ENCODE peak calls at places on chromosome 16, in six cellular contexts. One of them, this sample, is unnamed.
A peak's percentile ranks its signal among the peaks of the same experiment; 100 is the strongest.

GRCh38 chr16:65386707-65387106 is 264.8 kb upstream of the CDH11 start:
- DNase-seq in kidney: no peak
- DNase-seq in RWPE1: no peak
- DNase-seq in CD4-positive, alpha-beta memory T cell: no peak
- DNase-seq in T-cell: no peak
- DNase-seq in effector memory CD4-positive, alpha-beta T cell: no peak
- DNase-seq in this sample: no peak

GRCh38 chr16:5490499-5490898 is 392.9 kb upstream of the EEF2KMT start:
- DNase-seq in RWPE1: no peak
- DNase-seq in effector memory CD4-positive, alpha-beta T cell: no peak
- DNase-seq in CD4-positive, alpha-beta memory T cell: no peak
- DNase-seq in T-cell: no peak
- DNase-seq in kidney: no peak
- DNase-seq in this sample: no peak

GRCh38 chr16:27748868-27749546 is 199.1 kb downstream of the KATNIP start:
- DNase-seq in CD4-positive, alpha-beta memory T cell: no peak
- DNase-seq in effector memory CD4-positive, alpha-beta T cell: no peak
- DNase-seq in RWPE1: peak; percentile 85
- DNase-seq in T-cell: peak; percentile 9
- DNase-seq in kidney: peak; percentile 81
- DNase-seq in this sample: no peak

GRCh38 chr16:88535181-88535856 is 34.9 kb upstream of the ZC3H18 start:
- DNase-seq in effector memory CD4-positive, alpha-beta T cell: no peak
- DNase-seq in T-cell: no peak
- DNase-seq in kidney: peak; percentile 79
- DNase-seq in CD4-positive, alpha-beta memory T cell: peak; percentile 36
- DNase-seq in RWPE1: no peak
- DNase-seq in this sample: no peak

GRCh38 chr16:68375801-68376536 is 65.2 kb downstream of the PRMT7 start:
- DNase-seq in kidney: peak; percentile 63
- DNase-seq in RWPE1: no peak
- DNase-seq in T-cell: no peak
- DNase-seq in CD4-positive, alpha-beta memory T cell: peak; percentile 13
- DNase-seq in effector memory CD4-positive, alpha-beta T cell: no peak
- DNase-seq in this sample: no peak

GRCh38 chr16:17372383-17372782 is 98.4 kb downstream of the XYLT1 start:
- DNase-seq in effector memory CD4-positive, alpha-beta T cell: no peak
- DNase-seq in RWPE1: no peak
- DNase-seq in CD4-positive, alpha-beta memory T cell: no peak
- DNase-seq in T-cell: no peak
- DNase-seq in kidney: no peak
- DNase-seq in this sample: no peak

GRCh38 chr16:84571010-84571409 is 46.9 kb downstream of the COTL1 start:
- DNase-seq in RWPE1: no peak
- DNase-seq in T-cell: no peak
- DNase-seq in CD4-positive, alpha-beta memory T cell: no peak
- DNase-seq in kidney: no peak
- DNase-seq in effector memory CD4-positive, alpha-beta T cell: no peak
- DNase-seq in this sample: no peak

GRCh38 chr16:630815-631405 is at the start of gene WFIKKN1:
- DNase-seq in effector memory CD4-positive, alpha-beta T cell: no peak
- DNase-seq in CD4-positive, alpha-beta memory T cell: no peak
- DNase-seq in T-cell: no peak
- DNase-seq in kidney: peak; percentile 83
- DNase-seq in RWPE1: no peak
- DNase-seq in this sample: no peak

GRCh38 chr16:85479972-85480726 is 133.0 kb upstream of the GSE1 start:
- DNase-seq in kidney: no peak
- DNase-seq in effector memory CD4-positive, alpha-beta T cell: no peak
- DNase-seq in T-cell: no peak
- DNase-seq in CD4-positive, alpha-beta memory T cell: no peak
- DNase-seq in RWPE1: no peak
- DNase-seq in this sample: no peak

GRCh38 chr16:53465606-53466290 is 31.5 kb downstream of the RBL2 start:
- DNase-seq in kidney: no peak
- DNase-seq in RWPE1: peak; percentile 33
- DNase-seq in CD4-positive, alpha-beta memory T cell: no peak
- DNase-seq in effector memory CD4-positive, alpha-beta T cell: no peak
- DNase-seq in T-cell: no peak
- DNase-seq in this sample: no peak

GRCh38 chr16:85856054-85856453 is 42.9 kb upstream of the IRF8 start:
- DNase-seq in RWPE1: no peak
- DNase-seq in T-cell: no peak
- DNase-seq in kidney: peak; percentile 17
- DNase-seq in CD4-positive, alpha-beta memory T cell: no peak
- DNase-seq in effector memory CD4-positive, alpha-beta T cell: no peak
- DNase-seq in this sample: no peak

GRCh38 chr16:69424935-69425784 is 741 bp downstream of the CYB5B start:
- DNase-seq in effector memory CD4-positive, alpha-beta T cell: no peak
- DNase-seq in CD4-positive, alpha-beta memory T cell: no peak
- DNase-seq in T-cell: no peak
- DNase-seq in kidney: no peak
- DNase-seq in RWPE1: no peak
- DNase-seq in this sample: no peak

GRCh38 chr16:15599303-15600070 is 43.5 kb downstream of the MARF1 start:
- DNase-seq in effector memory CD4-positive, alpha-beta T cell: no peak
- DNase-seq in CD4-positive, alpha-beta memory T cell: no peak
- DNase-seq in kidney: no peak
- DNase-seq in RWPE1: no peak
- DNase-seq in T-cell: no peak
- DNase-seq in this sample: no peak

GRCh38 chr16:17273142-17273561 is 197.6 kb downstream of the XYLT1 start:
- DNase-seq in CD4-positive, alpha-beta memory T cell: no peak
- DNase-seq in RWPE1: peak; percentile 42
- DNase-seq in T-cell: no peak
- DNase-seq in kidney: no peak
- DNase-seq in effector memory CD4-positive, alpha-beta T cell: no peak
- DNase-seq in this sample: no peak

GRCh38 chr16:80583466-80583865 is 42.7 kb downstream of the DYNLRB2 start:
- DNase-seq in kidney: no peak
- DNase-seq in CD4-positive, alpha-beta memory T cell: no peak
- DNase-seq in RWPE1: no peak
- DNase-seq in effector memory CD4-positive, alpha-beta T cell: no peak
- DNase-seq in T-cell: no peak
- DNase-seq in this sample: no peak